ENCODE peak calls at places on chromosomes 2 and 18, in ten cellular contexts. Z is fibroblast of lung, G is nephron progenitor cell, F is HCT116, H is AG09309, K is brain microvascular endothelial cell, N is kidney epithelial cell, A is AG09319, M is ovary, I is epithelial cell of esophagus. L is an unnamed sample.

GRCh38 chr2:38168710-38169480 is 92.9 kb upstream of the CYP1B1 start:
- DNase-seq in Z (peak), G (no peak), F (no peak), H (no peak), K (peak), N (no peak), A (no peak), M (no peak), I (peak), L (peak)

GRCh38 chr2:240586919-240587800 is 626 bp downstream of the CAPN10 start:
- DNase-seq in Z (no peak), G (peak), F (no peak), H (no peak), K (no peak), N (no peak), A (no peak), M (no peak), I (peak), L (no peak)

GRCh38 chr2:201122276-201122675 is 6.3 kb downstream of the CFLAR start:
- DNase-seq in Z (no peak), G (no peak), F (no peak), H (no peak), K (no peak), N (no peak), A (no peak), M (no peak), I (no peak), L (no peak)

GRCh38 chr2:126534508-126534907 is 121.5 kb upstream of the GYPC start:
- DNase-seq in Z (no peak), G (no peak), F (no peak), H (no peak), K (no peak), N (no peak), A (no peak), M (no peak), I (no peak), L (no peak)

GRCh38 chr2:120251863-120252206 is 817 bp upstream of the RALB start:
- DNase-seq in Z (no peak), G (no peak), F (no peak), H (no peak), K (no peak), N (no peak), A (no peak), M (no peak), I (no peak), L (no peak)

GRCh38 chr2:85783796-85784195 is 30.0 kb downstream of the ATOH8 start:
- DNase-seq in Z (no peak), G (no peak), F (no peak), H (no peak), K (no peak), N (no peak), A (no peak), M (no peak), I (no peak), L (no peak)

GRCh38 chr2:147554708-147555107 is 290.1 kb upstream of the ACVR2A start:
- DNase-seq in Z (no peak), G (no peak), F (no peak), H (no peak), K (no peak), N (no peak), A (no peak), M (no peak), I (no peak), L (no peak)

GRCh38 chr2:128008089-128008672 is 19.7 kb downstream of the SAP130 start:
- DNase-seq in Z (no peak), G (no peak), F (no peak), H (no peak), K (no peak), N (no peak), A (no peak), M (no peak), I (peak), L (no peak)

GRCh38 chr2:104758199-104758620 is 95.7 kb upstream of the POU3F3 start:
- DNase-seq in Z (no peak), G (no peak), F (no peak), H (no peak), K (peak), N (peak), A (no peak), M (no peak), I (no peak), L (no peak)

GRCh38 chr2:24182507-24182906 is 7.7 kb downstream of the FAM228A start:
- DNase-seq in Z (no peak), G (no peak), F (no peak), H (no peak), K (no peak), N (no peak), A (no peak), M (no peak), I (no peak), L (no peak)

GRCh38 chr18:62500966-62501591 is 21.7 kb upstream of the ZCCHC2 start:
- DNase-seq in Z (no peak), G (no peak), F (no peak), H (no peak), K (no peak), N (no peak), A (no peak), M (no peak), I (no peak), L (no peak)

GRCh38 chr2:55887906-55888625 is 35.5 kb downstream of the EFEMP1 start:
- DNase-seq in Z (peak), G (no peak), F (no peak), H (no peak), K (peak), N (peak), A (no peak), M (no peak), I (peak), L (no peak)

GRCh38 chr2:230921806-230922595 is 3.0 kb downstream of the GPR55 start:
- DNase-seq in Z (no peak), G (no peak), F (no peak), H (no peak), K (no peak), N (no peak), A (no peak), M (no peak), I (no peak), L (no peak)

GRCh38 chr2:187055463-187055862 is 206.5 kb upstream of the ZSWIM2 start:
- DNase-seq in Z (peak), G (no peak), F (no peak), H (no peak), K (no peak), N (no peak), A (no peak), M (no peak), I (peak), L (no peak)

GRCh38 chr2:193409951-193410350 is 1215.2 kb upstream of the TMEFF2 start:
- DNase-seq in Z (no peak), G (no peak), F (no peak), H (no peak), K (no peak), N (no peak), A (no peak), M (no peak), I (peak), L (no peak)

GRCh38 chr2:190404487-190404886 is 3.7 kb upstream of the MFSD6 start:
- DNase-seq in Z (no peak), G (no peak), F (peak), H (no peak), K (peak), N (peak), A (no peak), M (no peak), I (peak), L (no peak)

GRCh38 chr2:61356958-61357350 is 113.9 kb downstream of the USP34 start:
- DNase-seq in Z (peak), G (no peak), F (no peak), H (peak), K (peak), N (no peak), A (peak), M (no peak), I (no peak), L (no peak)

GRCh38 chr2:148020036-148020357 is 540 bp downstream of the ORC4 start:
- DNase-seq in Z (no peak), G (peak), F (no peak), H (no peak), K (no peak), N (no peak), A (no peak), M (no peak), I (no peak), L (no peak)

GRCh38 chr2:226798422-226799210 is 1.0 kb downstream of the IRS1 start:
- DNase-seq in Z (peak), G (peak), F (no peak), H (no peak), K (peak), N (no peak), A (no peak), M (no peak), I (peak), L (peak)

GRCh38 chr2:216636570-216637450 is 3.6 kb downstream of the IGFBP2 start:
- DNase-seq in Z (peak), G (peak), F (peak), H (no peak), K (peak), N (peak), A (no peak), M (peak), I (peak), L (no peak)

GRCh38 chr2:141647353-141647752 is 483.5 kb downstream of the LRP1B start:
- DNase-seq in Z (no peak), G (no peak), F (no peak), H (no peak), K (no peak), N (no peak), A (no peak), M (no peak), I (no peak), L (no peak)

GRCh38 chr18:12433829-12434540 is 26.3 kb downstream of the PRELID3A start:
- DNase-seq in Z (no peak), G (no peak), F (no peak), H (no peak), K (no peak), N (no peak), A (no peak), M (no peak), I (no peak), L (no peak)

GRCh38 chr2:111519074-111519473 is 364.9 kb downstream of the ANAPC1 start:
- DNase-seq in Z (no peak), G (no peak), F (no peak), H (no peak), K (no peak), N (no peak), A (no peak), M (no peak), I (no peak), L (no peak)

GRCh38 chr2:30348825-30349224 is 98.2 kb upstream of the LCLAT1 start:
- DNase-seq in Z (no peak), G (no peak), F (no peak), H (no peak), K (no peak), N (no peak), A (no peak), M (no peak), I (no peak), L (no peak)

GRCh38 chr18:33839452-33840225 is 261.6 kb downstream of the ASXL3 start:
- DNase-seq in Z (peak), G (peak), F (peak), H (no peak), K (peak), N (no peak), A (no peak), M (no peak), I (peak), L (peak)

GRCh38 chr18:76259012-76259568 is 236.0 kb downstream of the ZNF516 start:
- DNase-seq in Z (peak), G (no peak), F (no peak), H (no peak), K (no peak), N (no peak), A (no peak), M (peak), I (no peak), L (no peak)

GRCh38 chr18:8626414-8627106 is 17.3 kb downstream of the RAB12 start:
- DNase-seq in Z (no peak), G (no peak), F (no peak), H (no peak), K (no peak), N (no peak), A (no peak), M (no peak), I (no peak), L (no peak)

GRCh38 chr2:11430729-11431128 is 35.2 kb downstream of the E2F6 start:
- DNase-seq in Z (no peak), G (no peak), F (no peak), H (no peak), K (no peak), N (no peak), A (no peak), M (no peak), I (peak), L (no peak)

GRCh38 chr2:190507135-190507534 is 27.4 kb downstream of the NEMP2 start:
- DNase-seq in Z (no peak), G (no peak), F (no peak), H (no peak), K (no peak), N (no peak), A (no peak), M (no peak), I (no peak), L (no peak)

GRCh38 chr2:56615750-56616149 is 432.0 kb downstream of the CCDC85A start:
- DNase-seq in Z (no peak), G (no peak), F (no peak), H (no peak), K (no peak), N (no peak), A (no peak), M (no peak), I (no peak), L (no peak)

GRCh38 chr18:8165095-8165494 is 444.1 kb upstream of the RAB12 start:
- DNase-seq in Z (no peak), G (no peak), F (no peak), H (no peak), K (no peak), N (no peak), A (no peak), M (no peak), I (no peak), L (no peak)

GRCh38 chr2:36352711-36353110 is 2.9 kb upstream of the CRIM1 start:
- DNase-seq in Z (no peak), G (no peak), F (no peak), H (no peak), K (peak), N (no peak), A (no peak), M (no peak), I (peak), L (no peak)

GRCh38 chr2:195709901-195710300 is 52.9 kb downstream of the SLC39A10 start:
- DNase-seq in Z (no peak), G (no peak), F (no peak), H (no peak), K (no peak), N (no peak), A (no peak), M (no peak), I (no peak), L (no peak)

GRCh38 chr2:109422758-109423500 is 190.8 kb downstream of the SEPTIN10 start:
- DNase-seq in Z (no peak), G (no peak), F (no peak), H (no peak), K (no peak), N (no peak), A (no peak), M (no peak), I (no peak), L (no peak)

DNA sequence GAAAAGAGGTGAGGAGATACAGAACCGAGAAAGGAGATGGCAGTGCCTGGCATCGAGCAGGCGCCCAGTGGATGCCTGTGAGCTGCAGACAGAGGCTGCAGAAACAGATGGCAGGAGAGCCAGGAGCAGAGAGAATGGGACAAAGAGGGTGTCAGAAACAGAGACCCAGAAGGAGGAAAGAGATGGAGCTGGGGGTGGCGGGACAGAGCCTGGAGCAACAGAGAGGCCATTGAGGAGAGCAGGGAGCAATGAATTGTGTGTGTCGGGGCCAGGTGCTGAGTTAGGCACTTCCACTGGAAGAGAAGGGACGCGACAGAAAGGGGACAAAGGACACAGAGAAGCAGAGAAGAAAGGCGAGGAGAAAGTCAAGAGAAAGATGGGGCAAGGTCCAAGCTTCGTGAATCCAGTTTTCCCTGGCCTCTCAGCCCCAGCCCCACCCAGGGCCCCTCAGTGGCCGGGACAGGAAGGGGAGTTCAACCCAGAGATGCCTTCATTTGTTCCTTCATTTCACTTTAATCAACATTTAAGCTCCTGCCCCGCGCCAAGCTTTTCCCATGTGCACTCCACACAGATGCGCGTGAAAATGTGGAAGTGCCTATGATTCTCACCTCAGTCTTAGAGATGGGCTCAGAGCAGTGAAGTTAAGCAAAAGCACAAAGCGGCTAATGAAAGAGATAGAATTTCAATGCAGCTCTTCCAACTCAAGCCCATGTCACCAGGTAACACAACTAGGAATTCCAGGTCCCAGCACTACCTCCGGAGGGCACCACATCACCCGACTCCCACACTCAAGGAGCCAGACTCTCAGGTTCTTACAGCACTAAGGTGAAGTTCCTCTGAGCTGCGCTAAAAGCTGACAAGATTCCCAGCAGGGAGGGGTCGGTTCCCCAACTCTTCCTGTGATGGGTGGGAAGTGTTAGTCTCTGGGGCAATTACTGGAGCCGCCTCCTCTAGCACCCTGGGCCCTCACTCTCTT is 55.2 kb downstream of the TNS1 start:
- DNase-seq in Z (no peak), G (no peak), F (peak), H (no peak), K (no peak), N (no peak), A (no peak), M (peak), I (no peak), L (peak)
- TF ChIP-seq CTCF in Z (no peak), G (no peak), F (peak), H (no peak), K (peak), N (no peak), A (no peak), M (no peak), I (peak), L (no peak)

DNA sequence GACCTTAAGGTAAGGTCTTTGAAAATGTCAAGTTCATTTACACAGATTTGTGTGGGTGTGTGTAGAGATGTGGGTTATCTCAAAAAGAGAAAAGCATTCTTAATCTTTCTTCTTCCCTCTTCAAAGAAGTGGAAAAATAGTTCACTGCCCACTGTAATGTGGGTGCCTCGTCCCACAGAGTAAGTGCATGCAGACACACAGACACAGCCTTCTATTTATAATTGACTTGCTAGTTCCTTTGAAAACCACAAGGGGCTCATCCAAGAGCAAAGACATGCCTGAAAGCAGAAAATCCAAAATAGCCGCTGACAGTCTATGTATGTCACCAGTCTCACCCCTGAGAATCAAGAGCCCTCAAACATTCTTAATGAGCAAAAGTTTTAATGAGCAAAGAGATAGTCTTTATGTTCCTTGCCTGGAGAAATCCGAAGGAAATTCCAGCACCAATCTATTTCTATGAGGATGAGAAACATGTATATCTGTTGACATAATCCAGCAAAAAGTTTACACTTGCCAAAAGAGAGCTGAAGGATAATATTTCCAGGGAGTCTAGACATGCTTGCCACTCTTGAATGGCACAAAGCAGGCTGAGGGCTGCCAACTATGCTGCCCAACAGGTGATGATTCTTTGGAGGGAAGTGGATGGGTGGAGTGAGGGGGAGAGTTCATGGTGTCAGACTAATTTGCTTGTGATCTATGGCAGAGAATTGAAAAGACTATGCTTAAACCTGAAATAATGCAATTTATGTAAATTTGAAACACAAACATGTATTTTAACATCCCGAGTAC is 93.9 kb downstream of the ACVR1 start:
- DNase-seq in Z (peak), G (no peak), F (no peak), H (no peak), K (peak), N (no peak), A (no peak), M (no peak), I (peak), L (no peak)
- TF ChIP-seq CTCF in Z (peak), G (peak), F (peak), H (no peak), K (peak), N (peak), A (peak), M (no peak), I (peak), L (peak)

GRCh38 chr2:235302263-235302662 is 191.6 kb upstream of the AGAP1 start:
- DNase-seq in Z (no peak), G (no peak), F (no peak), H (no peak), K (no peak), N (no peak), A (no peak), M (no peak), I (no peak), L (no peak)

GRCh38 chr2:235301202-235302076 is 192.4 kb upstream of the AGAP1 start:
- DNase-seq in Z (no peak), G (no peak), F (no peak), H (no peak), K (no peak), N (no peak), A (no peak), M (no peak), I (no peak), L (no peak)

GRCh38 chr2:235300368-235301201 is 193.3 kb upstream of the AGAP1 start:
- DNase-seq in Z (peak), G (no peak), F (no peak), H (peak), K (peak), N (peak), A (peak), M (peak), I (peak), L (no peak)

GRCh38 chr2:235305678-235306077 is 188.2 kb upstream of the AGAP1 start:
- DNase-seq in Z (no peak), G (no peak), F (no peak), H (no peak), K (no peak), N (no peak), A (no peak), M (no peak), I (no peak), L (no peak)

DNA sequence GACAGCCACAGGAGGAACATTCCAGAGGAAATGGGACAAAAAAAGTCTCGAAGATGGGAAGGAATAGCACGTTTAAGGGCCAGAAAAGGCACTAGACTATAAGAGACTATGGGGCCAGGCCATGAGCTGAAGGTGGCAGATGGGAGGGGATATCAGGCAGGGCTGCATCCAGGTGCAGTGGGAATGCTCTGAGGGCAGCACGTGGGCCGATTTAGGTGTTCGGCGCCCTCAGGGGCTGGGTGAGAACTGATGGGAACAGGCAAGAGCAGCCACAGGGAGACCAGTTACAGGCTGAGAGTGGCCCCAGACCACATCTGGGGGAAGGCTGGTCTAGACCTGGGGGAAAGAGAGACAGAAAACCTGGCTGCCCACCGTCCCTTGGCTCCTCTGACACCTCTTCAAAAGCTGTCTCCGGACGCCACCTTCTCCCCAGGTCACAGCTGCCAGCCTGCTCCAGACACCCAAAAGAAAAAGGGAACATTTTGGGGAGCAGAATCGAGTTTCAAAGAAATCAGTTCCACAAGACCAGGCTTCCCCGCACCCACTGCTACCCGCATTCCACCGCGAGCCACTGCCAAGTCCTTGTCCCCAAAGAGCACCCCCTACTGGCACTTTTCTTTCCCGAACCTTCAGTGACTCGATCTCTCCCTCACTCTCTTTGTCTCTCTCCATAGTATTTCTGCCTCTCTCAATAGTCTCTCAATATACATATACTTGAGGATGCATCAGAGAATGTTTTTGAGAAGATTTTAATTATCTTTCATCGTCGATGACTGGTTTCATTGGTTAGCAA is 190.1 kb upstream of the AGAP1 start:
- DNase-seq in Z (no peak), G (no peak), F (no peak), H (no peak), K (no peak), N (no peak), A (no peak), M (no peak), I (no peak), L (no peak)
- TF ChIP-seq CTCF in Z (no peak), G (no peak), F (peak), H (no peak), K (peak), N (peak), A (no peak), M (no peak), I (no peak), L (peak)

GRCh38 chr2:1511455-1511854 is 98.2 kb downstream of the TPO start:
- DNase-seq in Z (no peak), G (no peak), F (no peak), H (no peak), K (no peak), N (no peak), A (no peak), M (no peak), I (no peak), L (no peak)
- TF ChIP-seq CTCF in Z (no peak), G (no peak), F (no peak), H (no peak), K (no peak), N (no peak), A (no peak), M (no peak), I (no peak), L (no peak)